ENCODE peak calls at places on chromosome 1, in seven cellular contexts. I, N, B, Y, Z, G and C are unnamed samples.

GRCh38 chr1:11525516-11525915 is 46.6 kb downstream of the DISP3 start:
- DNase-seq in I (no peak), N (no peak), B (no peak), Y (peak; percentile 35), Z (no peak), G (no peak), C (no peak)

GRCh38 chr1:9382923-9383491 is 90.3 kb downstream of the SPSB1 start:
- DNase-seq in I (no peak), N (no peak), B (no peak), Y (peak; percentile 69), Z (no peak), G (no peak), C (no peak)

GRCh38 chr1:160625725-160626498 is 20.9 kb downstream of the SLAMF1 start:
- DNase-seq in I (no peak), N (no peak), B (no peak), Y (no peak), Z (no peak), G (no peak), C (no peak)

GRCh38 chr1:207852576-207853371 is 58.2 kb downstream of the CD34 start:
- DNase-seq in I (no peak), N (no peak), B (no peak), Y (no peak), Z (no peak), G (no peak), C (no peak)

GRCh38 chr1:205317311-205317917 is 4.1 kb downstream of the NUAK2 start:
- DNase-seq in I (no peak), N (no peak), B (peak; percentile 96), Y (no peak), Z (peak; percentile 12), G (peak; percentile 68), C (no peak)

GRCh38 chr1:36089393-36090121 is 865 bp downstream of the ADPRS start:
- DNase-seq in I (peak; percentile 58), N (no peak), B (no peak), Y (peak; percentile 73), Z (peak; percentile 35), G (peak; percentile 46), C (peak; percentile 62)

GRCh38 chr1:226778657-226779058 is 39.6 kb upstream of the ITPKB start:
- DNase-seq in I (peak; percentile 88), N (no peak), B (peak; percentile 49), Y (no peak), Z (peak; percentile 51), G (peak; percentile 94), C (no peak)

GRCh38 chr1:6965062-6965913 is 180.0 kb downstream of the CAMTA1 start:
- DNase-seq in I (no peak), N (no peak), B (no peak), Y (no peak), Z (no peak), G (no peak), C (no peak)

GRCh38 chr1:10510520-10511493 is 36.1 kb downstream of the PEX14 start:
- DNase-seq in I (peak; percentile 94), N (peak; percentile 24), B (peak; percentile 58), Y (peak; percentile 28), Z (peak; percentile 88), G (peak; percentile 87), C (no peak)

GRCh38 chr1:3625151-3625907 is 514 bp downstream of the TPRG1L start:
- DNase-seq in I (peak; percentile 39), N (no peak), B (peak; percentile 70), Y (peak; percentile 75), Z (peak; percentile 32), G (peak; percentile 46), C (peak; percentile 77)

GRCh38 chr1:21857142-21857839 is 45.2 kb downstream of the LDLRAD2 start:
- DNase-seq in I (no peak), N (no peak), B (no peak), Y (no peak), Z (peak; percentile 12), G (peak; percentile 19), C (no peak)

GRCh38 chr1:220462756-220463155 is 65.2 kb upstream of the MARK1 start:
- DNase-seq in I (no peak), N (no peak), B (no peak), Y (peak; percentile 85), Z (no peak), G (no peak), C (peak; percentile 79)

GRCh38 chr1:234270103-234270502 is 103.2 kb upstream of the COA6 start:
- DNase-seq in I (no peak), N (no peak), B (no peak), Y (no peak), Z (no peak), G (no peak), C (no peak)

GRCh38 chr1:99645699-99646531 is at the start of gene PALMD:
- DNase-seq in I (peak; percentile 15), N (no peak), B (peak; percentile 22), Y (peak; percentile 65), Z (no peak), G (peak; percentile 81), C (peak; percentile 19)

GRCh38 chr1:178126790-178127189 is 32.9 kb downstream of the RASAL2 start:
- DNase-seq in I (peak; percentile 95), N (peak; percentile 69), B (no peak), Y (no peak), Z (peak; percentile 85), G (peak; percentile 97), C (no peak)

GRCh38 chr1:212719633-212720032 is 20.0 kb upstream of the BATF3 start:
- DNase-seq in I (no peak), N (no peak), B (no peak), Y (no peak), Z (no peak), G (no peak), C (no peak)

GRCh38 chr1:67052741-67053534 is 1.0 kb downstream of the SLC35D1 start:
- DNase-seq in I (peak; percentile 42), N (no peak), B (peak; percentile 53), Y (peak; percentile 71), Z (peak; percentile 54), G (peak; percentile 91), C (peak; percentile 51)

GRCh38 chr1:109787211-109787844 is 23.6 kb upstream of the EPS8L3 start:
- DNase-seq in I (peak; percentile 50), N (peak; percentile 42), B (peak; percentile 25), Y (peak; percentile 32), Z (no peak), G (peak; percentile 78), C (no peak)

GRCh38 chr1:11478571-11479374 is at the start of gene DISP3:
- DNase-seq in I (peak; percentile 34), N (peak; percentile 56), B (peak; percentile 50), Y (peak; percentile 94), Z (peak; percentile 36), G (peak; percentile 63), C (peak; percentile 96)

GRCh38 chr1:60068393-60069045 is 5.1 kb downstream of the C1orf87 start:
- DNase-seq in I (no peak), N (no peak), B (no peak), Y (no peak), Z (peak; percentile 89), G (no peak), C (no peak)

GRCh38 chr1:109782514-109782913 is 18.8 kb upstream of the EPS8L3 start:
- DNase-seq in I (peak; percentile 59), N (no peak), B (no peak), Y (peak; percentile 58), Z (peak; percentile 39), G (no peak), C (no peak)

GRCh38 chr1:224433671-224434446 is 738 bp downstream of the WDR26 start:
- DNase-seq in I (no peak), N (no peak), B (peak; percentile 47), Y (peak; percentile 68), Z (no peak), G (no peak), C (peak; percentile 61)

GRCh38 chr1:57254006-57254405 is 169.9 kb downstream of the DAB1 start:
- DNase-seq in I (peak; percentile 32), N (no peak), B (no peak), Y (no peak), Z (no peak), G (peak; percentile 4), C (no peak)

GRCh38 chr1:247147781-247148180 is 24.0 kb downstream of the ZNF124 start:
- DNase-seq in I (no peak), N (no peak), B (no peak), Y (no peak), Z (no peak), G (no peak), C (no peak)

GRCh38 chr1:247145279-247145678 is 26.5 kb downstream of the ZNF124 start:
- DNase-seq in I (no peak), N (no peak), B (no peak), Y (no peak), Z (no peak), G (no peak), C (no peak)

GRCh38 chr1:247146671-247147070 is 25.1 kb downstream of the ZNF124 start:
- DNase-seq in I (no peak), N (no peak), B (no peak), Y (no peak), Z (no peak), G (no peak), C (peak; percentile 3)
- H3K9me3 ChIP-seq in I (peaks cover 28% of the 10 kb centered on the region), N (peaks cover 48% of the 10 kb centered on the region), B (peaks cover 3% of the 10 kb centered on the region), Y (peaks cover 98% of the 10 kb centered on the region), Z (no peaks in the 10 kb centered on the region), G (peaks cover 47% of the 10 kb centered on the region), C (no peaks in the 10 kb centered on the region)

DNA sequence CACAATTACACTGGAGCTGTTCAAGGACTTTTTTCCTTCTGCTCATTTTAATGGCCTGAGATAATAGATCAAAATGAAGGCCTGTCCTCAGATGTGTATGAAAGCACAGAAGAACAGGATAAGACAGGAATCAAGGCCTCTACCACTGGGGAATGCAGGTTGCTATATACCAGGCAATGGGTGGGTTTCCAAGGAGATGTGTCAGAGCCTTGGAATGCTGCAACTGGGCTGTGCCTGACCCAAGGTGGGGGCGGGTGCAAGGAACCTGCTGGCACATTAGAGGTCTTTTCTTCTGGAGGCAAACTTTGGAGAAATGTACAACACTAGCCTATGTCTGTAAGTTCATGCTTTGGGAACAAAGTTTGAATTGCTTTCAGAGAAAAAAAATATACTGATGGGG is 21.7 kb upstream of the LAMC2 start:
- DNase-seq in I (peak; percentile 64), N (peak; percentile 79), B (no peak), Y (peak; percentile 87), Z (no peak), G (peak; percentile 94), C (no peak)
- H3K9ac ChIP-seq in I (no peak overlapping the region), N (peak overlapping the region; percentile 39), B (no peak overlapping the region), Y (no peak overlapping the region), Z (no peak overlapping the region), G (peak overlapping the region; percentile 96), C (no peak overlapping the region)

DNA sequence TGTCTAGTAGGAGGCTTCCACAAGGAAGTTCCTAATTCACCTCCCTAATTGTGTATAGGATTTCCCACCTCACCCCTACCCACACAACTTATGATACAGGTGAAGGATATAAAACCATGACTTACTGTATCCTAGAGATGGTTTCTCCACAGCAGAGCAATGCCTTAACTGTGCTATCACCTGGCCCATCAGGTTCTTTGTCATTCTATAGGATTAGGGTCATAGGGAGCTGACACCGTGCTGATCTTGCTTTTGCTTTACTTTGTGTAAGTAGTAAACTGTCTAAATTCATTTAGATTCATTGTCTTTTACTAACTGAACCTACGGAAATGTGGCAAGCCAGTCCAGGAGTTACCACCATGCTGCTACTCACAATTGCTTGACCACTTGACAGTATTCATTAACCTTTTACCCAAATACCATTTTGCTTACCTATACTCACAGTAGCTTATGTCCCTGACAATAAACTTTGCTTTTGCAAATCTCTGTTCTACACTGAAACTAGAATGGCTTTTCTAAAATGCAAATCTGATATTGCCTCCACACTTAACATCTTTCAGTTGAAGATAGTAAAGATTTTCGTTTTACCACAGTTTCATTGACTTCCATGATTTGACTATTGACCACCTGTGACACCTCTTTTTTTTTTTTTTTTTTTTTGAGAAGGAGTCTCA is 147.6 kb downstream of the IFI44 start:
- DNase-seq in I (no peak), N (no peak), B (no peak), Y (no peak), Z (no peak), G (no peak), C (no peak)
- H3K9me3 ChIP-seq in I (no peaks in the 10 kb centered on the region), N (no peaks in the 10 kb centered on the region), B (no peaks in the 10 kb centered on the region), Y (peaks cover 7% of the 10 kb centered on the region), Z (no peaks in the 10 kb centered on the region), G (no peaks in the 10 kb centered on the region), C (no peaks in the 10 kb centered on the region)

GRCh38 chr1:119768778-119769177 is at the start of gene HMGCS2:
- DNase-seq in I (no peak), N (no peak), B (peak; percentile 90), Y (peak; percentile 48), Z (no peak), G (no peak), C (no peak)
- H3K9ac ChIP-seq in I (no peak within 1 kb of the TSS), N (no peak within 1 kb of the TSS), B (peak within 1 kb of the TSS; percentile 67), Y (no peak within 1 kb of the TSS), Z (no peak within 1 kb of the TSS), G (no peak within 1 kb of the TSS), C (no peak within 1 kb of the TSS)